ENCODE peak calls at places on chromosomes 3 and 15, in seven cellular contexts. X, J, Y, V, S, R and A are unnamed samples.

GRCh38 chr3:130699765-130700164 is 46.9 kb downstream of the PIK3R4 start:
- DNase-seq in X (no peak), J (peak), Y (peak), V (peak), S (peak), R (no peak), A (peak)

GRCh38 chr3:71563827-71564226 is 19.7 kb downstream of the FOXP1 start:
- DNase-seq in X (no peak), J (no peak), Y (no peak), V (no peak), S (peak), R (no peak), A (no peak)

GRCh38 chr15:65056868-65057548 is 10.8 kb downstream of the RASL12 start:
- DNase-seq in X (no peak), J (no peak), Y (no peak), V (no peak), S (no peak), R (no peak), A (peak)

GRCh38 chr3:129182390-129183180 is 1.1 kb downstream of the CNBP start:
- DNase-seq in X (peak), J (peak), Y (peak), V (peak), S (no peak), R (no peak), A (peak)

GRCh38 chr3:124201786-124202185 is 209.9 kb upstream of the ROPN1 start:
- DNase-seq in X (no peak), J (no peak), Y (no peak), V (no peak), S (no peak), R (no peak), A (no peak)

GRCh38 chr15:90529369-90530249 is at the start of gene CRTC3:
- DNase-seq in X (peak), J (peak), Y (no peak), V (peak), S (peak), R (peak), A (no peak)

GRCh38 chr3:131728898-131729297 is 226.1 kb upstream of the MRPL3 start:
- DNase-seq in X (no peak), J (peak), Y (no peak), V (no peak), S (no peak), R (no peak), A (peak)

GRCh38 chr15:101086394-101087171 is 165.3 kb downstream of the CHSY1 start:
- DNase-seq in X (no peak), J (no peak), Y (no peak), V (no peak), S (no peak), R (no peak), A (no peak)

GRCh38 chr3:122374034-122374433 is 9.0 kb downstream of the MIX23 start:
- DNase-seq in X (no peak), J (no peak), Y (no peak), V (no peak), S (no peak), R (no peak), A (no peak)

GRCh38 chr3:141250342-141250741 is 18.7 kb downstream of the PXYLP1 start:
- DNase-seq in X (no peak), J (no peak), Y (no peak), V (no peak), S (no peak), R (no peak), A (no peak)

GRCh38 chr15:51267047-51267713 is 71.2 kb downstream of the CYP19A1 start:
- DNase-seq in X (peak), J (no peak), Y (no peak), V (no peak), S (no peak), R (no peak), A (no peak)

GRCh38 chr3:43330981-43331380 is 44.6 kb downstream of the SNRK start:
- DNase-seq in X (peak), J (peak), Y (no peak), V (no peak), S (no peak), R (no peak), A (no peak)

GRCh38 chr15:66369773-66370651 is 13.5 kb upstream of the TIPIN start:
- DNase-seq in X (peak), J (no peak), Y (peak), V (peak), S (peak), R (peak), A (peak)

GRCh38 chr15:34603095-34603494 is 19.6 kb upstream of the GOLGA8B start:
- DNase-seq in X (no peak), J (no peak), Y (no peak), V (no peak), S (no peak), R (no peak), A (no peak)

GRCh38 chr15:83920115-83920514 is 266.2 kb downstream of the ADAMTSL3 start:
- DNase-seq in X (no peak), J (no peak), Y (no peak), V (no peak), S (no peak), R (no peak), A (no peak)

GRCh38 chr3:13867727-13868126 is 12.1 kb downstream of the WNT7A start:
- DNase-seq in X (no peak), J (no peak), Y (no peak), V (no peak), S (no peak), R (no peak), A (no peak)

GRCh38 chr3:144774897-144775296 is 803.3 kb downstream of the DIPK2A start:
- DNase-seq in X (no peak), J (no peak), Y (no peak), V (no peak), S (no peak), R (no peak), A (peak)

GRCh38 chr15:101269479-101270223 is 7.6 kb downstream of the SELENOS start:
- DNase-seq in X (no peak), J (peak), Y (no peak), V (peak), S (no peak), R (no peak), A (no peak)

GRCh38 chr3:14283092-14283820 is 104.6 kb downstream of the LSM3 start:
- DNase-seq in X (no peak), J (no peak), Y (no peak), V (no peak), S (no peak), R (no peak), A (no peak)

GRCh38 chr3:73707772-73708171 is 83.0 kb upstream of the PDZRN3 start:
- DNase-seq in X (peak), J (no peak), Y (no peak), V (peak), S (no peak), R (no peak), A (no peak)

GRCh38 chr15:79440355-79440908 is 8.3 kb downstream of the MINAR1 start:
- DNase-seq in X (no peak), J (no peak), Y (no peak), V (no peak), S (no peak), R (no peak), A (no peak)

GRCh38 chr3:172152294-172152649 is 112.9 kb downstream of the FNDC3B start:
- DNase-seq in X (no peak), J (no peak), Y (no peak), V (no peak), S (no peak), R (no peak), A (peak)

GRCh38 chr3:116148881-116149530 is 296.3 kb downstream of the LSAMP start:
- DNase-seq in X (peak), J (no peak), Y (no peak), V (peak), S (no peak), R (no peak), A (peak)